ENCODE peak calls at places on chromosome 7, in five cellular contexts. A is MM.1S, H is mesendoderm, J is NT2/D1, T is GM23248. Q is an unnamed sample. For H3K27me3, the result is how much of the 10 kb centered on the place peaks cover.

GRCh38 chr7:139482662-139483466 is 609 bp downstream of the KLRG2 start:
- DNase-seq in A (no peak), H (peak), J (no peak), T (peak), Q (peak)

GRCh38 chr7:28075674-28076358 is 104.8 kb downstream of the JAZF1 start:
- DNase-seq in A (no peak), H (no peak), J (no peak), T (no peak), Q (no peak)

GRCh38 chr7:28808786-28809533 is 149.2 kb downstream of the TRIL start:
- DNase-seq in A (no peak), H (peak), J (no peak), T (peak), Q (no peak)

GRCh38 chr7:2046581-2047271 is 186.0 kb downstream of the MAD1L1 start:
- DNase-seq in A (no peak), H (no peak), J (no peak), T (no peak), Q (no peak)

GRCh38 chr7:135512135-135512887 is 2.4 kb upstream of the CNOT4 start:
- DNase-seq in A (peak), H (peak), J (peak), T (peak), Q (no peak)

GRCh38 chr7:70540641-70541040 is 591.3 kb upstream of the GALNT17 start:
- DNase-seq in A (no peak), H (no peak), J (no peak), T (no peak), Q (no peak)

GRCh38 chr7:128210590-128211570 is 30.2 kb upstream of the LEP start:
- DNase-seq in A (no peak), H (no peak), J (no peak), T (no peak), Q (no peak)

GRCh38 chr7:111486472-111487142 is 75.7 kb downstream of the IMMP2L start:
- DNase-seq in A (peak), H (peak), J (peak), T (peak), Q (no peak)

GRCh38 chr7:104584620-104585019 is 256.2 kb downstream of the LHFPL3 start:
- DNase-seq in A (no peak), H (peak), J (no peak), T (peak), Q (no peak)

GRCh38 chr7:30683839-30684238 is 1.6 kb upstream of the CRHR2 start:
- DNase-seq in A (no peak), H (no peak), J (no peak), T (no peak), Q (no peak)

GRCh38 chr7:26891400-26892355 is 27.3 kb upstream of the SKAP2 start:
- DNase-seq in A (no peak), H (no peak), J (no peak), T (peak), Q (no peak)

GRCh38 chr7:74362262-74362661 is 73.1 kb downstream of the CLIP2 start:
- DNase-seq in A (no peak), H (peak), J (no peak), T (peak), Q (no peak)

GRCh38 chr7:366171-366916 is 76.4 kb downstream of the FOXL3 start:
- DNase-seq in A (no peak), H (no peak), J (no peak), T (peak), Q (no peak)

GRCh38 chr7:35277359-35277758 is 23.5 kb upstream of the TBX20 start:
- DNase-seq in A (no peak), H (no peak), J (no peak), T (no peak), Q (no peak)

GRCh38 chr7:74324499-74325229 is 35.5 kb downstream of the CLIP2 start:
- DNase-seq in A (no peak), H (no peak), J (no peak), T (no peak), Q (peak)

GRCh38 chr7:156160811-156161210 is 348.5 kb upstream of the SHH start:
- DNase-seq in A (no peak), H (peak), J (peak), T (no peak), Q (peak)

GRCh38 chr7:3158501-3158900 is 114.8 kb upstream of the CARD11 start:
- DNase-seq in A (no peak), H (no peak), J (no peak), T (peak), Q (no peak)

GRCh38 chr7:3159445-3159844 is 115.8 kb upstream of the CARD11 start:
- DNase-seq in A (no peak), H (no peak), J (no peak), T (no peak), Q (no peak)

GRCh38 chr7:3159039-3159438 is 115.4 kb upstream of the CARD11 start:
- DNase-seq in A (no peak), H (no peak), J (no peak), T (no peak), Q (no peak)

GRCh38 chr7:3156508-3156907 is 112.8 kb upstream of the CARD11 start:
- DNase-seq in A (no peak), H (no peak), J (no peak), T (no peak), Q (no peak)

DNA sequence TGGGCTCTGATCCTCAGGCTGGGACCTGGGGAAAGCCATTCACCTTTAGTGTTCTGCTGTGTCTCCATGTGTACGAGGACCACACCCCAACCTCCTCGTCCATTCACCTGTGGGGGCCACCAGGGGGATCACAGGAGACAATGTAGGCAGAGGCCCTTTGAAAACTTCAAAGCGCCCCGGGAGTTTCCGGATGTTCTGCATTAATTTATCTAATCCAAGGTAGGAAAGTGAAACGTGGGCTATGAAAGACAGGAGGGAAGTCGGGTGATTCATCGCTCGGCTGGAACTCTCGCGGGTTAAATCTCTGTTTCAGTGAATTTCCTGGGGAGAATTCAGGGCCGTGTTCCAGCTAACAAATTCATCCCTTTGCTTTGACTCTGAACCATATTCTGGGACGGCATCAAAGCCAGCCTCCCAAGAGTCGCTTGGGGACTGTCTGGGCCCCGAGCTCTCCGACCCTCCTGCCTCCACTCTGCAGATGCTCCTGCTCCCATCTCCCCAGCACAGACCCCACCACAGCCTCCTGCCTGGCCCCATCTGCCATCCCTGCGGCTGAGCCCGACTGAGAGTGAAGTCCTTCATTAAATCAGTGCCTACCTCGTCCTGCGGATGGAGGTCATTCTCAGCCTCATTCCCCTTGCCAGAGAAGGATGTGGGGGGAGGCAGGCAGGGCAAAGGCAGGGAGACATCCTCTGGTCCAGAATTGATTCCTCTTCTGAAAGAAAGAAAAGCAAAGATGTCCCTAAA is 114.0 kb upstream of the CARD11 start:
- DNase-seq in A (no peak), H (no peak), J (no peak), T (peak), Q (peak)
- H3K4me3 ChIP-seq in A (no peak), H (no peak), J (no peak), T (no peak), Q (no peak)

DNA sequence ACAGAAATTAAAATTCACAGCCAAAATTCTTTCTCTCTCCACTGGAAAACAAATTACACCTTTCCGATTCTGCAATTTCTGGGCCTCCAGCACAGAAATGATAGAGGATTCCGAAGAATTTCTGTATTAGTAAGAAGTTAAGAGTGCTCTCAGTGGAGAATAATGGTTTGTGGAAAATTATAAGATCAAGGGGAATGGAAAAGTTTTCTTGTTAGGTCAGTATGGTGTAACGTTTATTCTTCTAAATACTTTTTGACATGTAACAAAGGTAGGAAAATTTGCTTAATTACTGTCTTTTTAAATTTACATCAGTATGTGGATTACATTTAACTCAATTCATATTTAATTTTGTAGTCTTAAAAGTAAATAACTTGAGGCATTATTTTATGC is 288.3 kb upstream of the NFE2L3 start:
- DNase-seq in A (no peak), H (no peak), J (no peak), T (no peak), Q (no peak)
- H3K27me3 ChIP-seq in A (half or more), H (under half), J (half or more), T (half or more), Q (half or more)

GRCh38 chr7:33107136-33108066 is 1.8 kb downstream of the RP9 start:
- DNase-seq in A (peak), H (peak), J (peak), T (peak), Q (peak)
- H3K4me3 ChIP-seq in A (peak), H (no peak), J (no peak), T (peak), Q (peak)

GRCh38 chr7:22730921-22731654 is 4.1 kb downstream of the IL6 start:
- DNase-seq in A (peak), H (no peak), J (no peak), T (peak), Q (peak)
- H3K27me3 ChIP-seq in A (under half), H (under half), J (under half), T (under half), Q (under half)

GRCh38 chr7:38678342-38679054 is 47.3 kb upstream of the AMPH start:
- DNase-seq in A (no peak), H (no peak), J (no peak), T (no peak), Q (no peak)
- H3K4me3 ChIP-seq in A (no peak), H (no peak), J (no peak), T (no peak), Q (no peak)

Q was measured in MG63.